ENCODE peak calls at places on chromosomes 1 and 21, in five cellular contexts. N is HS-27A, X is astrocyte of the spinal cord, S is neural crest cell, M is HFF-Myc. D is an unnamed sample.
A peak's percentile ranks its signal among the peaks of the same experiment; 100 is the strongest.

GRCh38 chr1:201376464-201377374 is 761 bp downstream of the TNNT2 start:
- DNase-seq in M (peak; percentile 30), N (peak; percentile 51), S (peak; percentile 62), X (peak; percentile 45), D (peak; percentile 63)

GRCh38 chr1:24438423-24438901 is 22.9 kb downstream of the NIPAL3 start:
- DNase-seq in N (no peak), M (no peak), S (no peak), X (peak; percentile 5), D (no peak)

GRCh38 chr1:93489756-93490155 is 41.8 kb downstream of the FNBP1L start:
- DNase-seq in M (no peak), X (peak; percentile 15), N (no peak), S (no peak), D (no peak)

GRCh38 chr21:26320541-26320940 is 150.0 kb upstream of the APP start:
- DNase-seq in X (no peak), S (no peak), M (no peak), N (no peak), D (no peak)

GRCh38 chr1:246695136-246695535 is 29.1 kb upstream of the SCCPDH start:
- DNase-seq in S (no peak), N (no peak), X (no peak), M (no peak), D (no peak)

GRCh38 chr1:154626456-154627246 is 18.7 kb upstream of the ADAR start:
- DNase-seq in M (no peak), X (no peak), N (no peak), S (no peak), D (no peak)

GRCh38 chr1:172359531-172359991 is 60.9 kb upstream of the C1orf105 start:
- DNase-seq in M (peak; percentile 44), N (no peak), S (no peak), X (peak; percentile 94), D (peak; percentile 69)

GRCh38 chr1:66300986-66301451 is 232.9 kb upstream of the SGIP1 start:
- DNase-seq in N (no peak), S (no peak), M (no peak), X (peak; percentile 70), D (no peak)

GRCh38 chr1:168488153-168488552 is 55.6 kb downstream of the XCL2 start:
- DNase-seq in N (no peak), S (no peak), M (peak; percentile 32), X (peak; percentile 65), D (no peak)

GRCh38 chr1:183968386-183968785 is 69.1 kb downstream of the COLGALT2 start:
- DNase-seq in X (no peak), S (no peak), N (no peak), M (no peak), D (no peak)

GRCh38 chr1:114756949-114757454 is 782 bp downstream of the CSDE1 start:
- DNase-seq in N (no peak), S (peak; percentile 36), M (no peak), X (peak; percentile 29), D (no peak)

GRCh38 chr1:195663549-195664280 is 944.5 kb downstream of the KCNT2 start:
- DNase-seq in X (peak; percentile 84), M (peak; percentile 71), S (no peak), N (peak; percentile 80), D (no peak)

GRCh38 chr21:29656504-29657227 is 283.1 kb downstream of the GRIK1 start:
- DNase-seq in X (peak; percentile 86), M (peak; percentile 35), S (no peak), N (peak; percentile 76), D (no peak)

GRCh38 chr1:78388275-78388674 is 102.5 kb upstream of the PTGFR start:
- DNase-seq in S (no peak), X (no peak), M (no peak), N (no peak), D (no peak)

GRCh38 chr1:207502726-207503125 is 6.8 kb downstream of the CR1 start:
- DNase-seq in N (no peak), S (no peak), M (no peak), X (no peak), D (no peak)

GRCh38 chr1:69404486-69404885 is 163.2 kb upstream of the LRRC7 start:
- DNase-seq in S (no peak), N (peak; percentile 66), M (no peak), X (no peak), D (no peak)

GRCh38 chr1:45746922-45747321 is 3.5 kb downstream of the IPP start:
- DNase-seq in N (no peak), S (no peak), M (no peak), X (no peak), D (no peak)